ENCODE peak calls at places on chromosome 1, in nine cellular contexts. B is HT-29, G is left ventricle myocardium inferior, V is GM23338, T is GM10248, U is A172, E is AG04450, Q is neural crest cell, N is AG08395. A is an unnamed sample.

GRCh38 chr1:186812560-186812959 is 16.2 kb upstream of the PLA2G4A start:
- DNase-seq in N (peak), Q (no peak), E (peak), U (peak), T (no peak), V (no peak), G (no peak), B (no peak), A (no peak)

GRCh38 chr1:218679988-218680743 is 335.0 kb downstream of the TGFB2 start:
- DNase-seq in T (no peak), Q (no peak), B (no peak), G (no peak), U (no peak), V (no peak), N (no peak), E (no peak), A (no peak)

GRCh38 chr1:24470607-24471006 is 32.0 kb upstream of the RCAN3 start:
- DNase-seq in V (no peak), U (no peak), G (no peak), N (no peak), T (no peak), B (no peak), Q (no peak), E (no peak), A (no peak)

GRCh38 chr1:232766904-232767303 is 38.3 kb upstream of the MAP10 start:
- DNase-seq in B (no peak), G (no peak), T (no peak), U (no peak), Q (no peak), V (no peak), E (no peak), N (no peak), A (no peak)

GRCh38 chr1:156804572-156805243 is 11.9 kb downstream of the SH2D2A start:
- DNase-seq in E (no peak), U (peak), V (no peak), Q (no peak), B (no peak), N (no peak), G (no peak), T (no peak), A (no peak)

GRCh38 chr1:100296140-100296539 is 30.1 kb downstream of the RTCA start:
- DNase-seq in U (no peak), B (no peak), G (no peak), E (no peak), N (no peak), V (no peak), T (no peak), Q (no peak), A (no peak)

GRCh38 chr1:1170215-1170890 is 3.3 kb upstream of the TTLL10 start:
- DNase-seq in B (peak), U (no peak), E (no peak), V (no peak), G (no peak), T (no peak), Q (no peak), N (no peak), A (no peak)

GRCh38 chr1:166588741-166589140 is 250.5 kb upstream of the POGK start:
- DNase-seq in U (peak), T (no peak), Q (no peak), G (no peak), N (no peak), V (no peak), E (no peak), B (no peak), A (no peak)

GRCh38 chr1:37410815-37411214 is 63.6 kb upstream of the ZC3H12A start:
- DNase-seq in B (peak), T (no peak), Q (peak), E (no peak), N (peak), U (no peak), V (peak), G (no peak), A (no peak)

GRCh38 chr1:237562247-237562823 is 328.4 kb downstream of the ZP4 start:
- DNase-seq in E (peak), V (peak), Q (peak), N (peak), T (peak), B (peak), U (peak), G (no peak), A (peak)

GRCh38 chr1:33327587-33328325 is 6.9 kb upstream of the A3GALT2 start:
- DNase-seq in E (peak), Q (no peak), B (no peak), U (peak), N (peak), G (peak), T (no peak), V (no peak), A (no peak)

GRCh38 chr1:47616036-47616435 is 178.2 kb downstream of the FOXD2 start:
- DNase-seq in G (no peak), E (no peak), T (no peak), V (no peak), N (no peak), U (no peak), B (no peak), Q (no peak), A (no peak)

GRCh38 chr1:176837708-176838107 is 326.8 kb downstream of the ASTN1 start:
- DNase-seq in B (no peak), E (no peak), N (no peak), T (no peak), V (no peak), U (no peak), G (no peak), Q (no peak), A (no peak)

GRCh38 chr1:174153085-174153824 is 6.1 kb upstream of the RABGAP1L start:
- DNase-seq in T (no peak), Q (no peak), G (no peak), B (no peak), E (no peak), V (no peak), U (peak), N (no peak), A (no peak)

GRCh38 chr1:225817611-225818061 is 7.7 kb downstream of the EPHX1 start:
- DNase-seq in V (peak), N (peak), G (peak), E (peak), B (peak), Q (no peak), U (peak), T (no peak), A (no peak)

GRCh38 chr1:3331564-3331963 is 122.9 kb upstream of the ARHGEF16 start:
- DNase-seq in Q (no peak), E (no peak), N (no peak), U (no peak), T (no peak), B (no peak), V (no peak), G (no peak), A (no peak)

GRCh38 chr1:157595356-157595755 is 2.5 kb downstream of the FCRL4 start:
- DNase-seq in Q (no peak), U (no peak), G (no peak), T (peak), B (no peak), N (no peak), V (no peak), E (no peak), A (peak)

GRCh38 chr1:181013144-181013543 is 9.5 kb downstream of the STX6 start:
- DNase-seq in E (no peak), V (no peak), T (no peak), G (no peak), B (no peak), N (no peak), Q (no peak), U (no peak), A (no peak)

GRCh38 chr1:36207339-36207738 is 16.9 kb upstream of the THRAP3 start:
- DNase-seq in N (peak), U (no peak), G (peak), V (peak), B (no peak), E (no peak), Q (no peak), T (peak), A (no peak)

GRCh38 chr1:165441166-165441955 is 3.6 kb downstream of the RXRG start:
- DNase-seq in N (no peak), E (no peak), T (no peak), B (no peak), Q (no peak), V (no peak), G (no peak), U (no peak), A (no peak)

GRCh38 chr1:162177126-162177525 is 107.6 kb downstream of the NOS1AP start:
- DNase-seq in N (no peak), B (no peak), E (no peak), V (no peak), G (no peak), T (no peak), Q (no peak), U (no peak), A (no peak)

GRCh38 chr1:96962807-96963206 is 241.2 kb downstream of the PTBP2 start:
- DNase-seq in U (no peak), B (no peak), T (no peak), N (peak), E (no peak), V (no peak), Q (no peak), G (no peak), A (no peak)

GRCh38 chr1:109034382-109034781 is 7.5 kb downstream of the WDR47 start:
- DNase-seq in V (peak), G (no peak), U (no peak), T (no peak), N (no peak), B (no peak), Q (no peak), E (no peak), A (no peak)

GRCh38 chr1:3741566-3742438 is 10.4 kb upstream of the CCDC27 start:
- DNase-seq in E (no peak), B (no peak), V (no peak), U (no peak), N (no peak), Q (no peak), T (no peak), G (no peak), A (no peak)

GRCh38 chr1:228278432-228278941 is 70.6 kb downstream of the OBSCN start:
- DNase-seq in Q (no peak), T (no peak), B (no peak), E (no peak), U (no peak), G (peak), V (no peak), N (no peak), A (no peak)

GRCh38 chr1:153565529-153566374 is at the start of gene S100A2:
- DNase-seq in B (peak), U (peak), E (peak), N (peak), Q (no peak), V (no peak), T (peak), G (no peak), A (no peak)

GRCh38 chr1:220226752-220227151 is 45.5 kb downstream of the RAB3GAP2 start:
- DNase-seq in V (no peak), Q (no peak), T (no peak), U (no peak), E (no peak), B (no peak), G (no peak), N (no peak), A (no peak)

GRCh38 chr1:3948344-3948743 is 48.3 kb upstream of the C1orf174 start:
- DNase-seq in G (no peak), Q (no peak), N (no peak), V (no peak), B (no peak), T (no peak), E (no peak), U (peak), A (no peak)

GRCh38 chr1:28123461-28123961 is 35.1 kb upstream of the EYA3 start:
- DNase-seq in B (no peak), G (no peak), Q (no peak), V (no peak), T (no peak), E (no peak), N (peak), U (peak), A (no peak)

GRCh38 chr1:170114916-170115315 is 30.8 kb upstream of the NTMT2 start:
- DNase-seq in B (peak), V (peak), N (peak), U (peak), T (no peak), E (peak), Q (no peak), G (no peak), A (no peak)

GRCh38 chr1:179107706-179108629 is 26.1 kb downstream of the TOR3A start:
- DNase-seq in E (no peak), B (no peak), V (no peak), T (no peak), N (no peak), G (no peak), Q (no peak), U (no peak), A (no peak)